ENCODE peak calls at places on chromosome 11, in ten cellular contexts. W is GM12878, Z is SK-N-SH, E is brain microvascular endothelial cell, O is foreskin fibroblast, B is HL-60, U is GM20000, L is gastrocnemius medialis, P is Calu3, S is nephron progenitor cell. X is an unnamed sample.
A peak's percentile ranks its signal among the peaks of the same experiment; 100 is the strongest.

GRCh38 chr11:27514076-27514475 is 7.5 kb upstream of the LIN7C start:
- DNase-seq in W (no peak), Z (no peak), E (no peak), O (no peak), B (no peak), U (no peak), L (no peak), P (no peak), S (no peak), X (peak; percentile 66)

GRCh38 chr11:130247289-130247688 is 67.4 kb downstream of the ZBTB44 start:
- DNase-seq in W (no peak), Z (no peak), E (no peak), O (no peak), B (no peak), U (no peak), L (no peak), P (no peak), S (no peak), X (no peak)

GRCh38 chr11:77174559-77174958 is 46.5 kb downstream of the MYO7A start:
- DNase-seq in W (no peak), Z (no peak), E (no peak), O (no peak), B (no peak), U (no peak), L (no peak), P (no peak), S (no peak), X (no peak)

GRCh38 chr11:111778047-111778558 is 11.9 kb upstream of the PPP2R1B start:
- DNase-seq in W (no peak), Z (no peak), E (no peak), O (no peak), B (no peak), U (no peak), L (no peak), P (no peak), S (no peak), X (no peak)

GRCh38 chr11:119572481-119573424 is 149.8 kb upstream of the THY1 start:
- DNase-seq in W (no peak), Z (no peak), E (no peak), O (no peak), B (no peak), U (no peak), L (no peak), P (no peak), S (no peak), X (no peak)

GRCh38 chr11:2760196-2760871 is 60.5 kb upstream of the KCNQ1OT1 start:
- DNase-seq in W (no peak), Z (no peak), E (no peak), O (no peak), B (no peak), U (no peak), L (no peak), P (no peak), S (no peak), X (no peak)

GRCh38 chr11:69239320-69240040 is 54.5 kb upstream of the MYEOV start:
- DNase-seq in W (no peak), Z (no peak), E (no peak), O (no peak), B (no peak), U (no peak), L (no peak), P (no peak), S (no peak), X (no peak)

GRCh38 chr11:72721689-72722049 is 30.5 kb downstream of the ARAP1 start:
- DNase-seq in W (no peak), Z (no peak), E (peak; percentile 14), O (peak; percentile 62), B (no peak), U (no peak), L (no peak), P (no peak), S (no peak), X (no peak)

GRCh38 chr11:74278103-74278502 is 33.3 kb downstream of the P4HA3 start:
- DNase-seq in W (no peak), Z (no peak), E (no peak), O (no peak), B (no peak), U (no peak), L (no peak), P (no peak), S (no peak), X (no peak)

GRCh38 chr11:17724020-17724908 is 4.9 kb downstream of the MYOD1 start:
- DNase-seq in W (no peak), Z (no peak), E (no peak), O (no peak), B (no peak), U (no peak), L (no peak), P (no peak), S (no peak), X (no peak)

GRCh38 chr11:24515632-24516031 is 18.8 kb downstream of the LUZP2 start:
- DNase-seq in W (no peak), Z (no peak), E (no peak), O (no peak), B (no peak), U (no peak), L (no peak), P (no peak), S (no peak), X (no peak)

GRCh38 chr11:24587655-24588054 is 90.8 kb downstream of the LUZP2 start:
- DNase-seq in W (no peak), Z (no peak), E (no peak), O (no peak), B (no peak), U (no peak), L (no peak), P (no peak), S (no peak), X (no peak)

GRCh38 chr11:118042126-118042525 is 34.8 kb upstream of the TMPRSS4 start:
- DNase-seq in W (no peak), Z (no peak), E (no peak), O (no peak), B (no peak), U (no peak), L (no peak), P (no peak), S (no peak), X (no peak)

GRCh38 chr11:19903620-19904069 is 191.0 kb downstream of the NAV2 start:
- DNase-seq in W (peak; percentile 3), Z (peak; percentile 59), E (peak; percentile 84), O (peak; percentile 85), B (peak; percentile 24), U (peak; percentile 49), L (peak; percentile 19), P (peak; percentile 81), S (peak; percentile 86), X (peak; percentile 72)

GRCh38 chr11:114083256-114084252 is 24.0 kb downstream of the ZBTB16 start:
- DNase-seq in W (no peak), Z (no peak), E (no peak), O (no peak), B (peak; percentile 56), U (no peak), L (no peak), P (no peak), S (no peak), X (peak; percentile 53)

GRCh38 chr11:109123811-109124787 is 297.9 kb upstream of the C11orf87 start:
- DNase-seq in W (no peak), Z (no peak), E (peak; percentile 15), O (peak; percentile 12), B (no peak), U (no peak), L (no peak), P (no peak), S (peak; percentile 25), X (no peak)

DNA sequence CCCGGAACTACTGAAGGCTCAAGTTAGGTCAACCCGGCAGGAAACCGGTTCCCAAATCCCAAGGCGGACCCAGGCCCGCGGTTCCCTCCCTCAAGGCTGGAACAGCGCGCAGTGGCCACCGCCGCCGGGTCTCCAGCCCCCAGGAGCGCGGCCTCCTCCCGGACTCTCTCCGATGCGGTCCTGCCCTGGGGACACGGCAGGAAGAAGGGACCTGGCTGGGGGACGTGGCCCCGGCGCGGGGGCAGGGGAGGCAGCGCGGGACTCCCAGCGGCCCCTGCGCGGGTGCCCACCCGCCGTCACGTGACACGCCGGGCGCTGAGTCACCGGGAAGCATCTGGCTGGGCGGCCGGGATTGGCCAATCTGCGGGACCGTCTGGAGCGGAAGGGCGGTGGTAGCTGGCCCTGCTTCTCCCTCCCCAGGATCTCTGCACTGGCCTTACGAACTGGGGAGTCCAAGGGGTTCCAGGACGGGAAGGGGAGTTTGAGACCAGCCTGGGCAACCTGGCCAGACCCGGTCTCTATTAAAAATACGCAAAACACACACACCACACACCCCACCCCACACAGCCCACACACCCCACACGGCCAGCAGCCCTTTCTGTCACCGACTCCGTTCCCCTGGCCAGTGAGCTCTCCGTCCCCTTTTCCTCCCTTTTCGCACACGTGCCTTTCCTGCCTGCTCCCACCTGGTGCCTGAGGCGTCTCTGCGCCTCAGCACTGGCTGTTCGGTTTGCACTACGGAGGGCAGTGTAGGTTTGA is 21.4 kb upstream of the MALAT1 start:
- DNase-seq in W (no peak), Z (peak; percentile 98), E (peak; percentile 92), O (peak; percentile 99), B (peak; percentile 96), U (peak; percentile 95), L (peak; percentile 97), P (peak; percentile 98), S (peak; percentile 85), X (peak; percentile 99)
- TF ChIP-seq CTCF in W (no peak), Z (no peak), E (no peak), O (no peak), B (no peak), U (no peak), L (no peak), P (no peak), S (no peak), X (no peak)

GRCh38 chr11:65352783-65353182 is 1.8 kb upstream of the TIGD3 start:
- DNase-seq in W (no peak), Z (no peak), E (no peak), O (peak; percentile 43), B (no peak), U (no peak), L (no peak), P (no peak), S (no peak), X (no peak)
- TF ChIP-seq CTCF in W (peak; percentile 21), Z (peak; percentile 62), E (peak; percentile 33), O (peak; percentile 39), B (peak; percentile 23), U (no peak), L (no peak), P (no peak), S (peak; percentile 20), X (no peak)

GRCh38 chr11:35927730-35928129 is 16.1 kb upstream of the LDLRAD3 start:
- DNase-seq in W (no peak), Z (no peak), E (peak; percentile 5), O (peak; percentile 47), B (peak; percentile 98), U (no peak), L (peak; percentile 90), P (peak; percentile 91), S (no peak), X (peak; percentile 94)
- TF ChIP-seq CTCF in W (no peak), Z (no peak), E (no peak), O (no peak), B (no peak), U (no peak), L (no peak), P (no peak), S (no peak), X (no peak)

DNA sequence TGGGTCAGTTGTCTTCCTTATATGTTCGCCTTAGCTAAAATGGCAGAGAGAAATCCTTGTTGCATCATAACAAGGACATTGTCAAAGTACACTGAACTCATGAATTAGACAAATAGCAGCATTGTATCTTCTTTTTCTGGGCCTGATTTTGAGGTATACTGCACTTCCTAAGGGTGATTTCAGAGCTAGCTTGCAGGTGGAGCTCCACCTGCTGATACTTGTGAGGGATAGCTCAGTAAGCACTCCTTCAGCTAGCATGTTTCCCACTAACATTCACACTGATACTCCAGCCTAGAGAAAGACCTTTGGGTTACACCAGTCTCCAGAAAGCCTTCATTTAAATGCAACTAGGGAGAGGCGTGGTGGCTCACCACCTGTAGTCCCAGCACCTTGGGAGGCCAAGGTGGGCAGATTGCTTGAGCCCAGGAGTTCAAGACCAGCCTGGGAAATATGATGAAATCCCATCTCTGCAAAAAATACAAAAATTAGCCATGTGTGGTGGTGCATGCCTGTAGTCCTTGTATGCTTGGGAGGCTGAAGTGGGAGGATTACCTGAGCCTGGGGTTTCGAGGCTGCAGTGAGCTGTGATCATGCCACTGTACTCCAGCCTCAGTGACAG is 29.8 kb downstream of the JAM3 start:
- DNase-seq in W (no peak), Z (no peak), E (no peak), O (no peak), B (no peak), U (no peak), L (no peak), P (no peak), S (no peak), X (no peak)
- TF ChIP-seq CTCF in W (peak; percentile 49), Z (no peak), E (peak; percentile 25), O (no peak), B (no peak), U (no peak), L (no peak), P (peak; percentile 31), S (no peak), X (no peak)

X was measured in psoas muscle.